ENCODE peak calls at places on chromosomes 1 and 21, in six cellular contexts. V is SK-N-SH, U is GM12878, G is H1, S is GM12891, T is HepG2. O is an unnamed sample.

GRCh38 chr21:36727886-36728285 is 29.0 kb downstream of the SIM2 start:
- DNase-seq in V (no peak), U (no peak), G (no peak), S (no peak), T (no peak), O (no peak)

GRCh38 chr1:60281360-60281932 is 207.9 kb upstream of the C1orf87 start:
- DNase-seq in V (peak; percentile 79), U (peak; percentile 1), G (peak; percentile 59), S (peak; percentile 37), T (peak; percentile 52), O (peak; percentile 5)

GRCh38 chr1:183580281-183580682 is 10.0 kb downstream of the NCF2 start:
- DNase-seq in V (no peak), U (no peak), G (peak; percentile 23), S (peak; percentile 40), T (no peak), O (no peak)

GRCh38 chr1:36304970-36305914 is 926 bp upstream of the SH3D21 start:
- DNase-seq in V (no peak), U (no peak), G (no peak), S (no peak), T (peak; percentile 15), O (no peak)

GRCh38 chr1:194477908-194478307 is 1291.5 kb upstream of the B3GALT2 start:
- DNase-seq in V (no peak), U (no peak), G (no peak), S (no peak), T (no peak), O (no peak)

GRCh38 chr1:232423591-232423990 is 206.3 kb downstream of the SIPA1L2 start:
- DNase-seq in V (no peak), U (no peak), G (no peak), S (no peak), T (no peak), O (no peak)

GRCh38 chr1:40312238-40313205 is 4.6 kb downstream of the COL9A2 start:
- DNase-seq in V (no peak), U (peak; percentile 53), G (no peak), S (peak; percentile 78), T (peak; percentile 20), O (peak; percentile 69)

GRCh38 chr1:32701951-32702598 is 495 bp downstream of the SYNC start:
- DNase-seq in V (no peak), U (no peak), G (no peak), S (no peak), T (no peak), O (no peak)

GRCh38 chr21:29490016-29490415 is 191.3 kb downstream of the BACH1 start:
- DNase-seq in V (no peak), U (no peak), G (no peak), S (no peak), T (no peak), O (no peak)

GRCh38 chr21:32334980-32335471 is 36.4 kb downstream of the MRAP start:
- DNase-seq in V (no peak), U (no peak), G (no peak), S (no peak), T (no peak), O (no peak)

GRCh38 chr1:228368801-228369607 is 37.6 kb downstream of the TRIM11 start:
- DNase-seq in V (no peak), U (no peak), G (no peak), S (no peak), T (no peak), O (peak; percentile 16)

GRCh38 chr1:50901872-50902271 is 58.2 kb downstream of the FAF1 start:
- DNase-seq in V (no peak), U (no peak), G (no peak), S (no peak), T (no peak), O (no peak)

GRCh38 chr1:243917177-243917862 is 67.3 kb upstream of the AKT3 start:
- DNase-seq in V (peak; percentile 82), U (no peak), G (peak; percentile 23), S (no peak), T (no peak), O (peak; percentile 24)

GRCh38 chr1:181452746-181453145 is 30.6 kb upstream of the CACNA1E start:
- DNase-seq in V (no peak), U (no peak), G (no peak), S (no peak), T (no peak), O (no peak)

GRCh38 chr1:114076308-114076707 is 77.4 kb downstream of the SYT6 start:
- DNase-seq in V (no peak), U (no peak), G (no peak), S (no peak), T (no peak), O (no peak)

GRCh38 chr1:54926955-54927354 is 40.0 kb upstream of the DHCR24 start:
- DNase-seq in V (no peak), U (no peak), G (no peak), S (no peak), T (peak; percentile 51), O (no peak)

GRCh38 chr1:22179197-22179803 is 36.4 kb upstream of the WNT4 start:
- DNase-seq in V (no peak), U (no peak), G (no peak), S (no peak), T (no peak), O (no peak)

GRCh38 chr1:22171951-22172715 is 29.2 kb upstream of the WNT4 start:
- DNase-seq in V (no peak), U (no peak), G (peak; percentile 15), S (no peak), T (no peak), O (no peak)

GRCh38 chr1:22176258-22176657 is 33.4 kb upstream of the WNT4 start:
- DNase-seq in V (no peak), U (no peak), G (no peak), S (peak; percentile 74), T (no peak), O (peak; percentile 72)

GRCh38 chr1:22174446-22174845 is 31.5 kb upstream of the WNT4 start:
- DNase-seq in V (no peak), U (no peak), G (no peak), S (no peak), T (no peak), O (no peak)

DNA sequence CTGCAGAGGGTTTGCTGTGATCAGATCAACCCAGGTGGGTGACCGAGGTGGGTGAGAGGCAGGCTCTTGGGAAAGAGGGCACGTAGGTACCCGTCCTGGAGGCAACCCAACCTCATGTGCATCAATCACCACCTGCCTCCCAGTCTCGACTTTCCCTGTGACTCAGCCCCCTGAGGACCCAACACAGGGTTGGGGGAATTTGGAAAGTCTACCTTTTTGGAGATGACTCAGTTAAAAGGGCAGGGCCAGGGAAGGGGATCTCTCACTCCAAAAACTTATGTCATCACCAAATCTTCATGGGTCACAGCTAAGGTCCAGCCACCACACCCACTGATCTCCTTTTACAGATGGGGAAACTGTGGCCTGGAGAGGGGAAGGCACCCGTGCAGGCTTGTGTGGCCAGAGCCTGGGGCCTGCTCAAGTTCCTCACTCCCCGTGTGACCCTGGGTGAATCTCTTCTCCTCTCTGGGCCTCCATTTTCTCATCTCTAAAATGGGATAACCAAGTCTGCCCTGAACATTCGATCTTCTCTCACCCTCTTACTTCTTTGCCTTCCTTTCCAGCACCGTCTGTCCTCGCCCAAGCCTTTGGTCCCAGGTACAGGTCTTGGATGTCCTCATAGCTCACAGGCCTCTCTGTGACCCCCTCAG is 34.6 kb upstream of the WNT4 start:
- DNase-seq in V (no peak), U (peak; percentile 56), G (no peak), S (no peak), T (no peak), O (peak; percentile 49)
- TF ChIP-seq TAF1 in V (no peak), U (no peak), G (no peak), S (no peak), T (no peak), O (no peak)

GRCh38 chr1:156992215-156992614 is 53.3 kb downstream of the ARHGEF11 start:
- DNase-seq in V (no peak), U (no peak), G (no peak), S (no peak), T (no peak), O (no peak)
- TF ChIP-seq POLR2AphosphoS5 in V (no peak), U (no peak), G (no peak), S (no peak), T (no peak), O (no peak)

DNA sequence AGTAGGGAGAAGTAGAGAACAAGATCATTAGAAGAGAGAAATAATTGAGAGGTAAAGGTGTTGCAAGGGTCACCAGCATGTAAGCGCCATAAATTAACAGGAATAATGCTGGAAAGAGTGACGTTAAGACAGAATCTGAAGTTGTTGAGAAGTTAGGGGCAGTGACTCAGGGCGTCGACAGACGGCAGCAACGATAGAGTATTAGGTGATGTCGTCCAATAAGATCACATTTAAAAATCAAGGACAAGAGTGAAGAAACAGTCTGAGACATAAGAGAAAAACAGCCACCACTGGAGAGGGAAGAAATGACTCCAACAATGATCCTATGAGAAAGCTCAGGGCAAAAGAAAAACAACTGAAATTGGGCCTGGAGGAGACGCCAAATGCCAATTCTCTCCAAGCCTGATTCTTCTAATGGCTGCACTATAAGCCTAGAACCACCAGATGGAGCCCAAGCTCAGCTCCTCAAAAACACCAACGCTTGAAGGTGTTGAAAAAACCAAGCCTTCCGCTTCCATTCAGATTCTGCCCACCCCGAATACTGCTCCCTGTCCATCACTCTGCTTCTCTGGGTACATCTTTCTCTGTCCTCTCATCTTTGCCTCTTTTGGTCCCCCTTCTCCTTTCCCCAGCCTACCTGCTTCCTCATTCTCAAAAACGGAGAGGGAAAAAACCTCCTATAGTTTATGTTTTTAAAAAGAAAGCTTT is 70.0 kb downstream of the LUZP1 start:
- DNase-seq in V (peak; percentile 63), U (no peak), G (peak; percentile 43), S (no peak), T (peak; percentile 62), O (peak; percentile 25)
- TF ChIP-seq TAF1 in V (no peak), U (no peak), G (no peak), S (no peak), T (no peak), O (no peak)

GRCh38 chr1:218348628-218349185 is 3.6 kb downstream of the TGFB2 start:
- DNase-seq in V (no peak), U (no peak), G (no peak), S (no peak), T (no peak), O (no peak)
- TF ChIP-seq POLR2AphosphoS5 in V (no peak), U (no peak), G (no peak), S (no peak), T (no peak), O (no peak)

GRCh38 chr1:7006996-7007871 is 222.0 kb downstream of the CAMTA1 start:
- DNase-seq in V (no peak), U (no peak), G (no peak), S (no peak), T (no peak), O (no peak)
- TF ChIP-seq TAF1 in V (no peak), U (no peak), G (no peak), S (no peak), T (no peak), O (no peak)

GRCh38 chr1:10046356-10047085 is 13.8 kb downstream of the UBE4B start:
- DNase-seq in V (no peak), U (no peak), G (no peak), S (no peak), T (no peak), O (no peak)
- TF ChIP-seq POLR2AphosphoS5 in V (no peak), U (no peak), G (no peak), S (no peak), T (no peak), O (no peak)